ENCODE peak calls at places on chromosomes 7 and 10, in ten cellular contexts. V is lower lobe of right lung; X is endodermal cell; Q is CD8-positive, alpha-beta memory T cell; N is substantia nigra; D is CD4-positive, alpha-beta T cell; P is AG04450; A is dorsolateral prefrontal cortex; I is tibial nerve; B is brain microvascular endothelial cell. M is an unnamed sample.

GRCh38 chr10:50286996-50287803 is 35.9 kb upstream of the ASAH2 start:
- DNase-seq in A (no peak), X (no peak), I (no peak), Q (no peak), N (no peak), B (no peak), D (no peak), V (no peak), P (no peak), M (no peak)

GRCh38 chr7:298739-299138 is 8.8 kb downstream of the FOXL3 start:
- DNase-seq in N (no peak), I (no peak), Q (no peak), X (peak; percentile 20), V (no peak), P (no peak), A (no peak), B (no peak), D (no peak), M (no peak)

GRCh38 chr7:140238778-140239652 is 62.2 kb upstream of the KDM7A start:
- DNase-seq in B (no peak), I (no peak), P (no peak), N (no peak), D (no peak), X (peak; percentile 47), Q (no peak), A (no peak), V (no peak), M (no peak)

GRCh38 chr10:58951750-58952149 is 224.7 kb upstream of the PHYHIPL start:
- DNase-seq in X (no peak), B (no peak), I (no peak), N (no peak), D (no peak), Q (no peak), V (no peak), P (no peak), A (no peak), M (no peak)

GRCh38 chr7:133678137-133678814 is 425.4 kb downstream of the EXOC4 start:
- DNase-seq in I (no peak), B (no peak), A (no peak), N (no peak), P (no peak), X (no peak), D (no peak), Q (no peak), V (no peak), M (no peak)

GRCh38 chr10:128985036-128985435 is 482.0 kb upstream of the MGMT start:
- DNase-seq in X (peak; percentile 38), V (no peak), I (no peak), Q (no peak), A (no peak), D (no peak), N (no peak), B (no peak), P (no peak), M (no peak)

GRCh38 chr7:23490357-23491131 is 20.3 kb upstream of the IGF2BP3 start:
- DNase-seq in V (peak; percentile 56), I (no peak), X (no peak), B (no peak), D (peak; percentile 62), Q (peak; percentile 77), N (peak; percentile 27), P (no peak), A (peak; percentile 42), M (peak; percentile 9)

GRCh38 chr7:81445462-81445861 is 324.4 kb downstream of the HGF start:
- DNase-seq in B (no peak), X (no peak), V (no peak), A (no peak), I (no peak), N (no peak), Q (no peak), D (no peak), P (no peak), M (no peak)

GRCh38 chr10:58590152-58590551 is 77.5 kb downstream of the BICC1 start:
- DNase-seq in A (no peak), I (no peak), V (no peak), P (peak; percentile 87), X (no peak), D (no peak), B (peak; percentile 95), N (no peak), Q (no peak), M (no peak)

GRCh38 chr10:120917521-120918250 is 66.5 kb downstream of the WDR11 start:
- DNase-seq in A (no peak), Q (no peak), I (no peak), D (no peak), V (no peak), X (no peak), P (no peak), N (no peak), B (no peak), M (no peak)
- H3K27ac ChIP-seq in A (no peak overlapping the region), Q (no peak overlapping the region), I (no peak overlapping the region), D (no peak overlapping the region), V (no peak overlapping the region), X (no peak overlapping the region), P (no peak overlapping the region), N (no peak overlapping the region), B (no peak overlapping the region), M (no peak overlapping the region)

GRCh38 chr10:72260588-72261322 is 13.0 kb upstream of the DDIT4 start:
- DNase-seq in Q (peak; percentile 87), B (peak; percentile 55), P (no peak), D (peak; percentile 80), N (peak; percentile 76), A (peak; percentile 86), V (peak; percentile 87), X (peak; percentile 99), I (peak; percentile 87), M (peak; percentile 84)

GRCh38 chr10:72257051-72257892 is 16.5 kb upstream of the DDIT4 start:
- DNase-seq in N (no peak), I (no peak), P (no peak), B (no peak), V (no peak), X (no peak), D (no peak), A (no peak), Q (no peak), M (no peak)

GRCh38 chr10:72259491-72260214 is 14.1 kb upstream of the DDIT4 start:
- DNase-seq in B (peak; percentile 47), V (no peak), N (no peak), A (no peak), D (no peak), X (no peak), P (no peak), Q (no peak), I (no peak), M (no peak)

GRCh38 chr10:72260215-72260587 is 13.5 kb upstream of the DDIT4 start:
- DNase-seq in D (no peak), B (no peak), I (no peak), N (no peak), V (no peak), Q (no peak), P (no peak), X (no peak), A (no peak), M (no peak)

DNA sequence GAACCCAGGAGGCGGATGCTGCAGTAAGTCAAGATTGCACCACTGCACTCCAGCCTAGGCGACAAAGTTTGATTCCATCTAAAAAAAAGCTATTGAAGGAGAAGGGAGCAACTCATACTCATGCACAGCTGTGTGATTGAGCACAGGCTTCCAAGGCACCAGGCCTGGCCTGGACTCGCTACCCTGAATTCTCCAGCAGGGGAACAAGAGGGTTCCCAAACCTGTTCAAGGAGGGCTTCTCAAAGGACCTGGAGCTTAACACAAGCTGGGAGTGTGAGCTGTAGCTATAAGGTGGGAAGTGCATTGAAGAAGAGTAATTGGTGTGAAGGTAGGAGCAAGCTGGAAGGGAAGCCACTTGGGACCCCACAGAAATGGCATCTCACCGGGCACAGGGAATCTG is 15.1 kb upstream of the DDIT4 start:
- DNase-seq in Q (no peak), D (no peak), I (no peak), A (no peak), V (no peak), N (no peak), P (no peak), B (no peak), X (peak; percentile 72), M (no peak)
- H3K27ac ChIP-seq in Q (no peak overlapping the region), D (no peak overlapping the region), I (peak overlapping the region; percentile 99), A (peak overlapping the region; percentile 99), V (peak overlapping the region; percentile 92), N (peak overlapping the region; percentile 79), P (no peak overlapping the region), B (no peak overlapping the region), X (no peak overlapping the region), M (no peak overlapping the region)

GRCh38 chr10:56622335-56622973 is 261.4 kb upstream of the ZWINT start:
- DNase-seq in V (no peak), X (no peak), P (no peak), N (no peak), A (no peak), Q (no peak), B (no peak), I (no peak), D (no peak), M (no peak)
- H3K27ac ChIP-seq in V (no peak overlapping the region), X (no peak overlapping the region), P (no peak overlapping the region), N (no peak overlapping the region), A (no peak overlapping the region), Q (no peak overlapping the region), B (no peak overlapping the region), I (no peak overlapping the region), D (no peak overlapping the region), M (no peak overlapping the region)

GRCh38 chr7:5598261-5598761 is 174.7 kb upstream of the TNRC18 start:
- DNase-seq in V (no peak), P (no peak), N (no peak), X (no peak), I (no peak), D (no peak), Q (no peak), A (no peak), B (no peak), M (no peak)
- H3K27ac ChIP-seq in V (no peak overlapping the region), P (peak overlapping the region; percentile 47), N (peak overlapping the region; percentile 42), X (peak overlapping the region; percentile 32), I (peak overlapping the region; percentile 48), D (no peak overlapping the region), Q (peak overlapping the region; percentile 38), A (peak overlapping the region; percentile 96), B (peak overlapping the region; percentile 52), M (no peak overlapping the region)

DNA sequence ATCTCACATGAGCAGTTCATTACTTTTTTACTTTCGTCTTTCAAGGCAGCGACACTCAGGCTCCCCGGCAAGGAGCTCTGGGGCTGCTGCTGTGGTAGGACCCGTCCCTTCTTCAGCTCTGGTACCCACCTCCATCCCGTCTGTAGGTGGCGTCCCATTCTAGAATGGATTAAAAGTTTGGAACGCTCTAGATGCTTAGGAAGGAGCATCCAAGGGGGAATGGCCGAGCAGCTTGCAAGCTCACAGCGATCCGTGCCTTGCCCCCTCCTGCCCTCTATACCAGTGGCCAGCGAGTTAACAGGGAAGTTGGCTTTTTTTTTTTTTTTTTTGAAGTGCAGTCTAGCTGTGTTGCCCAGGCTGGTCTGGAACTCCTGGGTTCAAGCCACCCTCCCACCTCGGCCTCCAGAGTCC is 22.8 kb upstream of the TTYH3 start:
- DNase-seq in D (no peak), I (no peak), P (no peak), N (no peak), X (peak; percentile 85), A (no peak), V (no peak), B (no peak), Q (no peak), M (no peak)
- H3K27ac ChIP-seq in D (no peak overlapping the region), I (peak overlapping the region; percentile 63), P (no peak overlapping the region), N (no peak overlapping the region), X (no peak overlapping the region), A (no peak overlapping the region), V (peak overlapping the region; percentile 82), B (no peak overlapping the region), Q (no peak overlapping the region), M (no peak overlapping the region)

M was measured in caudate nucleus.